ENCODE peak calls at places on chromosome 14, in six cellular contexts. Y is iPS DF 6.9, O is IMR-90, U is small intestine, V is AG04450, B is Peyer's patch. F is an unnamed sample.

GRCh38 chr14:105258846-105259245 is 10.5 kb downstream of the BTBD6 start:
- DNase-seq in B (no peak), O (peak), U (peak), V (no peak), Y (no peak), F (no peak)

GRCh38 chr14:29925736-29926135 is 1.9 kb downstream of the PRKD1 start:
- DNase-seq in U (no peak), V (no peak), Y (no peak), O (peak), B (no peak), F (no peak)

GRCh38 chr14:60722836-60723217 is 1.3 kb downstream of the SIX4 start:
- DNase-seq in B (no peak), O (peak), Y (no peak), V (no peak), U (no peak), F (no peak)

GRCh38 chr14:57533214-57533613 is 39.6 kb upstream of the CCDC198 start:
- DNase-seq in Y (no peak), V (no peak), B (no peak), U (peak), O (no peak), F (no peak)

GRCh38 chr14:99123208-99123870 is 148.7 kb downstream of the BCL11B start:
- DNase-seq in V (no peak), O (no peak), U (no peak), B (no peak), Y (no peak), F (no peak)

GRCh38 chr14:63383776-63384367 is 65.1 kb upstream of the GPHB5 start:
- DNase-seq in U (peak), V (no peak), Y (no peak), B (no peak), O (no peak), F (no peak)

GRCh38 chr14:94313991-94314655 is 9.0 kb downstream of the SERPINA6 start:
- DNase-seq in O (peak), Y (no peak), B (no peak), V (no peak), U (no peak), F (peak)

GRCh38 chr14:39265741-39266588 is 32.2 kb downstream of the MIA2 start:
- DNase-seq in B (no peak), Y (no peak), V (no peak), U (peak), O (peak), F (no peak)

GRCh38 chr14:49481099-49481498 is 105.1 kb downstream of the RPS29 start:
- DNase-seq in O (no peak), V (no peak), U (no peak), B (no peak), Y (no peak), F (no peak)

GRCh38 chr14:106691601-106692291 is 1165.4 kb downstream of the TMEM121 start:
- DNase-seq in Y (no peak), V (no peak), B (no peak), O (no peak), U (no peak), F (no peak)

GRCh38 chr14:91899777-91900176 is 32.4 kb upstream of the TC2N start:
- DNase-seq in V (no peak), U (no peak), O (no peak), B (no peak), Y (no peak), F (no peak)

GRCh38 chr14:26702721-26703250 is 105.0 kb upstream of the NOVA1 start:
- DNase-seq in V (no peak), Y (no peak), O (no peak), U (no peak), B (no peak), F (no peak)

GRCh38 chr14:53640695-53641094 is 315.9 kb downstream of the BMP4 start:
- DNase-seq in U (no peak), V (no peak), O (peak), Y (no peak), B (no peak), F (peak)

GRCh38 chr14:91250912-91251311 is 6.4 kb upstream of the GPR68 start:
- DNase-seq in U (no peak), B (no peak), O (no peak), Y (no peak), V (no peak), F (no peak)

GRCh38 chr14:100391777-100392176 is 68.6 kb downstream of the SLC25A47 start:
- DNase-seq in U (no peak), Y (no peak), O (peak), V (no peak), B (no peak), F (no peak)

GRCh38 chr14:52000631-52001030 is 11.3 kb downstream of the RTRAF start:
- DNase-seq in Y (no peak), B (no peak), U (no peak), V (no peak), O (no peak), F (no peak)

GRCh38 chr14:93941293-93941910 is 14.3 kb downstream of the FAM181A start:
- DNase-seq in V (peak), B (no peak), O (peak), Y (no peak), U (no peak), F (peak)

GRCh38 chr14:76827696-76828301 is 1.6 kb downstream of the LRRC74A start:
- DNase-seq in B (no peak), U (no peak), O (no peak), Y (no peak), V (no peak), F (no peak)
- H3K4me3 ChIP-seq in B (no peak), U (no peak), O (no peak), Y (no peak), V (peak), F (peak)

GRCh38 chr14:54738009-54738408 is 164.6 kb downstream of the GCH1 start:
- DNase-seq in U (no peak), O (no peak), Y (no peak), B (no peak), V (no peak), F (no peak)
- H3K4me3 ChIP-seq in U (no peak), O (no peak), Y (no peak), B (no peak), V (no peak), F (no peak)

DNA sequence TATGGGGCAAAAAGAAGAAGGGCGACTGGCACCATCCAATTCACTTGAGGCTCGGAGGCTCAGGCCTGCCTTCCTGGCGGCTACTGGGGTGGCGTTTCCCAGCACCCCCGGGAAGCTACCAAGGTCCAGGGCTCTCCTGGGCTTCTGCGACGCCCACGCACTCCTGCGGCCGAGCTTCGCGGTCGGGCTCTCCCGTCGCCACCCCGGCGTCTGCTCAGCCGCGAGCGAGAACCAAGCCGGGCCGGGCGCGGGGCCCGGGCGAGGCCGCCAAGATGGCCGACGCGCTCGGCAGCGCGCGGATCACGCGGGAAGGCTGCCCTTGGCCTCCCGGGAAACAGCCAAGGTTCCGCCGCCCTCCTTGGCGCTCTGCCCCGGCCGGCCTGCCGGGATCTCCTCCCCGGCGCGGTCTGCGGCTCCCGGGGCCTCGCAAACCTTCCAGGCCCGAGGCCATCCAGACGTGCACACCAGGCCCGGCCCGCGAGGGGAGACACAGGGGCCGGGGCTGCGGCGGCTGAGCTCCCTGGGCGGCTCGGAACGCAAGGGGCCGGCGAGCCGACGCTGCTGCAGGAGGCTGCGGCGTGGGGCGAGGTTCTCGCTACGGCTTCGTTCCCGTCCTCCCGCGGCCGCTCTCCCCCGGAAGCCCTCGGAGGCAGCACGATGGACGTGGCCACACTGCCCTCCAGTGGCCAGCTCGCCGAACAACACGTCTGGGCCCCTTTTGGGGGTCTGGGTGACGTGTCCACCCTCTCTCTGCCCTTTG is 23.5 kb upstream of the ZFP36L1 start:
- DNase-seq in U (peak), B (peak), O (peak), Y (no peak), V (peak), F (no peak)
- H3K4me3 ChIP-seq in U (peak), B (peak), O (peak), Y (peak), V (peak), F (peak)

GRCh38 chr14:84445486-84445885 is 1084.5 kb upstream of the FLRT2 start:
- DNase-seq in B (no peak), O (no peak), Y (no peak), V (no peak), U (no peak), F (no peak)
- H3K4me3 ChIP-seq in B (no peak), O (no peak), Y (no peak), V (no peak), U (no peak), F (no peak)

GRCh38 chr14:20782280-20782890 is 1.3 kb downstream of the RNASE6 start:
- DNase-seq in U (peak), Y (no peak), O (no peak), V (no peak), B (no peak), F (no peak)
- H3K4me3 ChIP-seq in U (peak), Y (no peak), O (no peak), V (no peak), B (peak), F (no peak)

GRCh38 chr14:70645892-70646291 is 4.2 kb downstream of the TTC9 start:
- DNase-seq in B (no peak), O (no peak), U (no peak), V (no peak), Y (no peak), F (no peak)

GRCh38 chr14:70646705-70647104 is 5.0 kb downstream of the TTC9 start:
- DNase-seq in U (no peak), Y (no peak), B (no peak), V (no peak), O (no peak), F (no peak)

GRCh38 chr14:70641548-70642312 is at the start of gene TTC9:
- DNase-seq in O (no peak), Y (no peak), V (no peak), U (no peak), B (peak), F (no peak)

GRCh38 chr14:70642313-70643235 is 858 bp downstream of the TTC9 start:
- DNase-seq in V (no peak), Y (no peak), O (no peak), B (no peak), U (no peak), F (no peak)

DNA sequence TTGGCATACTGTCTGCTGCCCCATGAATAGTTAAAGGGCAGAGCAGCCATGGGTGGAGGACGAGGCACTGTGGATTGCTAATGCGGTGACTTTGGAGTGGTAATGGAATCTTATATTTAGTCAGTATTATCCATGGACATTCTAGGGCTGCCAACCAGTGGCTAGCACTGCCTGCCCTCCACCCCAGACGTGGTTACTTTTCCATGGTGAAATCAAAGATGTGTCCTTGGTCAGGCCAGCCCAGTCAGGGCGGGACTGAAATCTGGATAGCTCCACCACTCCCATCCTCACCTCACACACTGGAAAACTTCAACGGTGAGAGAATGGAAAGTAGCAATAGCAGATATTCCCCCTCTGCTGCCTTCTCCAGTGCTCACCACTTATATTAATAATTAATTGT is 2.3 kb downstream of the TTC9 start:
- DNase-seq in U (no peak), O (no peak), Y (no peak), V (no peak), B (no peak), F (no peak)
- H3K4me3 ChIP-seq in U (no peak), O (no peak), Y (no peak), V (no peak), B (no peak), F (no peak)

GRCh38 chr14:75139185-75139584 is 12.3 kb upstream of the NEK9 start:
- DNase-seq in Y (no peak), V (no peak), U (no peak), B (no peak), O (no peak), F (no peak)
- H3K4me3 ChIP-seq in Y (no peak), V (no peak), U (no peak), B (no peak), O (no peak), F (no peak)

GRCh38 chr14:32509632-32510187 is 180.6 kb downstream of the AKAP6 start:
- DNase-seq in V (peak), Y (no peak), U (no peak), O (peak), B (no peak), F (peak)
- H3K4me3 ChIP-seq in V (peak), Y (no peak), U (no peak), O (no peak), B (no peak), F (no peak)

GRCh38 chr14:89957791-89958190 is 2.1 kb downstream of the TDP1 start:
- DNase-seq in U (no peak), V (no peak), Y (no peak), B (no peak), O (no peak), F (no peak)
- H3K4me3 ChIP-seq in U (no peak), V (no peak), Y (no peak), B (no peak), O (no peak), F (no peak)

DNA sequence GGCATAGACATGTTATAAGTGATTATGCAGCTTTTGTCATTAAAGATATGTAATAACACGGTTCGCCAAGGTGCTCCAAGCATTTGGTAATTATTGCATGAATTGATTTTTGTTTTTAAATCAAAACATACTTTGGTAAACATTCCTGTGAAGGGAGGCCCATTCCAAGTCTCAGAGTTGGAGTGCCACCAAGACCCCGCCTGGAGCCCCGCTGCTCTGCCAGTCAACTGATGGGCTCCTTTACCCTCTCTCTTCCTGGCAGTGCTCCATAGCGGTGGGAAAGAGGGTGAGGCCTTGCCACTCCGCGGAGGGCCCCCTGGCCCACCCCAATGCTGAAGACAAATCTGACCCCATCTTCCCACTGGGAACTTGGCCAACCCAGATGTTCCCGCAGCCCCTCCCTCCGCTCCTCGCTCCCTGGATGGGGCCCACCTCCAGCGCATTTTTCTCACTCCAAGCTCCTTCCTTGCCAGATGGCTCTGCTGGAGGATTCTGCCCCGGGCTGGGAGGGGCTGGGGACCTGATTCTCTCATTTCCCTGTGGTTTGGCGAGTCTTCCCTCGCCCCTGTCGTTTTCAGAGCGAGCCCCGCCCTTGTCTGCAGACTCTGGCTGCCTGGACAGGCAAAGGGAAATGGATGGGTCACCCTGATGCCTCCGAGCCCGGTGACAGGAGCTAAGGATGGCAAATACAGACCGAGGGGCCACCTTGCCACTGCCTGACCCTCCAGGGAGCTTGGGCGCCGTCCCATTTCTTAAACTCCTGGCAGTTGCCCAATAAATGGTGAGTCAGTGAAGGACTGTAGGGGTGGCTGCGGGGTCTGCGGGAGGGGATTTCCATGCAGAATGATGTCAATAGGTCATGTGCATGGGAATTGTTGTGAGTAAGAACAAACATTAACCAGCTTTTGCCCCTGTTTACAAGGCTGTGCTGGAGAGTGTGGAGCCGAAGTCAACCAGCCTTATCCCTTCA is 9.2 kb upstream of the PAPLN start:
- DNase-seq in V (peak), O (peak), B (no peak), Y (no peak), U (no peak), F (peak)
- H3K4me3 ChIP-seq in V (peak), O (no peak), B (no peak), Y (no peak), U (no peak), F (peak)

F was measured in skeletal muscle cell.